ENCODE peak calls at places on chromosomes 5 and 9, in four cellular contexts. One of them, this sample, is unnamed.

GRCh38 chr9:1400983-1401382 is 350.8 kb downstream of the DMRT2 start:
- DNase-seq in AG04449: no peak
- DNase-seq in BE2C: no peak
- DNase-seq in foreskin keratinocyte: no peak
- DNase-seq in this sample: peak

GRCh38 chr9:134559013-134559412 is 82.6 kb upstream of the COL5A1 start:
- DNase-seq in foreskin keratinocyte: no peak
- DNase-seq in BE2C: no peak
- DNase-seq in AG04449: no peak
- DNase-seq in this sample: no peak

GRCh38 chr9:83012578-83013260 is 50.2 kb downstream of the RASEF start:
- DNase-seq in AG04449: no peak
- DNase-seq in BE2C: no peak
- DNase-seq in foreskin keratinocyte: no peak
- DNase-seq in this sample: no peak

GRCh38 chr5:33936381-33937016 is at the start of gene RXFP3:
- DNase-seq in AG04449: no peak
- DNase-seq in foreskin keratinocyte: peak
- DNase-seq in BE2C: no peak
- DNase-seq in this sample: no peak

GRCh38 chr5:14011089-14012004 is 66.9 kb upstream of the DNAH5 start:
- DNase-seq in AG04449: peak
- DNase-seq in foreskin keratinocyte: peak
- DNase-seq in BE2C: peak
- DNase-seq in this sample: peak

GRCh38 chr9:126514037-126514821 is 99.5 kb upstream of the LMX1B start:
- DNase-seq in BE2C: peak
- DNase-seq in foreskin keratinocyte: no peak
- DNase-seq in AG04449: no peak
- DNase-seq in this sample: peak

GRCh38 chr5:150490754-150491153 is 17.2 kb upstream of the NDST1 start:
- DNase-seq in BE2C: no peak
- DNase-seq in AG04449: no peak
- DNase-seq in foreskin keratinocyte: no peak
- DNase-seq in this sample: no peak

GRCh38 chr5:14775857-14776256 is 95.7 kb downstream of the ANKH start:
- DNase-seq in BE2C: no peak
- DNase-seq in AG04449: no peak
- DNase-seq in foreskin keratinocyte: no peak
- DNase-seq in this sample: no peak

GRCh38 chr5:175223336-175223735 is 220.6 kb downstream of the DRD1 start:
- DNase-seq in BE2C: no peak
- DNase-seq in AG04449: no peak
- DNase-seq in foreskin keratinocyte: no peak
- DNase-seq in this sample: no peak

GRCh38 chr5:3843691-3844090 is 248.1 kb downstream of the IRX1 start:
- DNase-seq in foreskin keratinocyte: no peak
- DNase-seq in AG04449: no peak
- DNase-seq in BE2C: no peak
- DNase-seq in this sample: no peak

GRCh38 chr5:160174780-160175437 is 54.4 kb upstream of the FABP6 start:
- DNase-seq in foreskin keratinocyte: no peak
- DNase-seq in BE2C: no peak
- DNase-seq in AG04449: no peak
- DNase-seq in this sample: no peak

GRCh38 chr9:120846251-120846869 is 3.6 kb upstream of the PSMD5 start:
- DNase-seq in BE2C: no peak
- DNase-seq in AG04449: no peak
- DNase-seq in foreskin keratinocyte: no peak
- DNase-seq in this sample: no peak

GRCh38 chr5:76257225-76257833 is 145.8 kb upstream of the IQGAP2 start:
- DNase-seq in AG04449: no peak
- DNase-seq in foreskin keratinocyte: no peak
- DNase-seq in BE2C: no peak
- DNase-seq in this sample: no peak

GRCh38 chr5:1886634-1887399 is 4.1 kb upstream of the IRX4 start:
- DNase-seq in BE2C: no peak
- DNase-seq in foreskin keratinocyte: no peak
- DNase-seq in AG04449: no peak
- DNase-seq in this sample: no peak
- TF ChIP-seq CTCF in BE2C: no peak
- TF ChIP-seq CTCF in foreskin keratinocyte: peak
- TF ChIP-seq CTCF in AG04449: no peak
- TF ChIP-seq CTCF in this sample: no peak

DNA sequence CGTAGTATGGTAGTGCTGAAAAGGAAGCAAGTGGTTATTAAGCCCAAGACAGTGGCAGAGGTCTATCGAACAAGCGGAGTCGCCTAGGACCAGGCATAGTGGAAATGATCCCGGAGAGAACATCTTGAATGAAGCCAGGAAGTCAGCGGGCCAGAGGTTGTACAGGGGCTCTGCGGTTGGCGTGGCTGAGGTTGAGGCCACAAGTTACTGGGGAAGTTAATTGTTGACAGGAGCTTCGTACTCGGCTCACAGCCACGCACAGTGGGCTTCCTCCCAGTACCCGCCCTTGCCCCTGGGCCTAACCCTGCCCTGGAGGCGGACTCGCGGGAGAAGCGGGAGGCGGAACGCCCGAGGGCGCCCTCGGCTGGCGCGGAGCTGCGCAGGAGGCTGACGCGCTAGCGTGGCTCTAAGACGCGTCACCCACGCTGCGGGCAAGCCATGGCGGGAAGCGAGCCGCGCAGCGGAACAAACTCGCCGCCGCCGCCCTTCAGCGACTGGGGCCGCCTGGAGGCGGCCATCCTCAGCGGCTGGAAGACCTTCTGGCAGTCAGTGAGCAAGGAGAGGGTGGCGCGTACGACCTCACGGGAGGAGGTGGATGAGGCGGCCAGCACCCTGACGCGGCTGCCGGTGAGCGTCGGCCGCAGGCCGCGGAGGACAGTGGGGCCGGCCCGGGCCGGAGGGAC is at the start of gene FBXO4:
- DNase-seq in foreskin keratinocyte: peak
- DNase-seq in BE2C: peak
- DNase-seq in AG04449: no peak
- DNase-seq in this sample: peak
- TF ChIP-seq CTCF in foreskin keratinocyte: peak
- TF ChIP-seq CTCF in BE2C: peak
- TF ChIP-seq CTCF in AG04449: peak
- TF ChIP-seq CTCF in this sample: no peak

GRCh38 chr9:96654450-96655197 is 493 bp downstream of the PRXL2C start:
- DNase-seq in BE2C: peak
- DNase-seq in AG04449: no peak
- DNase-seq in foreskin keratinocyte: peak
- DNase-seq in this sample: peak
- TF ChIP-seq CTCF in BE2C: no peak
- TF ChIP-seq CTCF in AG04449: peak
- TF ChIP-seq CTCF in foreskin keratinocyte: peak
- TF ChIP-seq CTCF in this sample: no peak

DNA sequence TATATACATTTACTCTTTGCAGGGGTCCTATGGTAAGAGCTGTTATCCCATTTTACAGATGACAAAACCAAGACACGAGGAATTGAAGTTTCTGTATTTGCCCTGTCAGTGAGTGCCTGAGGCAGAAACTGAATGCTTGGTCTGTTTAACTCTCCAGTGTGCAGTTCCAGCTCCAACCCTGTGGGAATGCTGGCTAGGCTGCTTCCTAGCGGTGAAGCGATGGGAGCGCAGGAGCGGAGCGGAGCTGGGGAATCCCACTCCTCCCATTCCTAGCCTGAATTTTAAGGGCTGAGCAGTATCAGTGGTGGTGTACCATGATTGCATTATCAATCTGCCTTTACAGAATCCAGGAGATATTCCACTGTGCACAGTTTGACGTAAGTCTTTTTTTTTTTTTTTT is 202.3 kb downstream of the LRRC70 start:
- DNase-seq in AG04449: no peak
- DNase-seq in foreskin keratinocyte: no peak
- DNase-seq in BE2C: no peak
- DNase-seq in this sample: no peak
- TF ChIP-seq CTCF in AG04449: no peak
- TF ChIP-seq CTCF in foreskin keratinocyte: no peak
- TF ChIP-seq CTCF in BE2C: no peak
- TF ChIP-seq CTCF in this sample: no peak

DNA sequence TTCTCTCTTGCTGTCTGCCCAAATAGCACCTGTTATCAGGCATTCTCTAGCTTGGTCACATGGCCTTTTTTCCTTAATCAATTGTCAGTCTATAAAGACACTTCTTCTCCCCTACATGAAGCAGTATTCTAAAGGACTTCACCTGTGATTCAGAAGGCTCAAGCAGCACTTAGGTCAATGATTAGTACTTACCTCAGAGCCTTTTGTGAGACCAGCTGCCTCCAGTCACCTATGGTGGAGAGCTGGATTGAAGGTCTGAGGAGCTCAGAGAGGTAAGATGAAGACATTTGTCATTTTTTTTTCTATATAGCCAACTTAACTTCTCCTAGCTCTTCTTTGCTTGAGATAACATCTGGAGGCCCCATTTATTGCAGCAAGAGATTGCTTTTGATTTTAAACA is 278.3 kb upstream of the PCSK5 start:
- DNase-seq in AG04449: no peak
- DNase-seq in foreskin keratinocyte: no peak
- DNase-seq in BE2C: no peak
- DNase-seq in this sample: no peak
- TF ChIP-seq CTCF in AG04449: no peak
- TF ChIP-seq CTCF in foreskin keratinocyte: no peak
- TF ChIP-seq CTCF in BE2C: no peak
- TF ChIP-seq CTCF in this sample: no peak

GRCh38 chr9:113580041-113580953 is 116.8 kb downstream of the RGS3 start:
- DNase-seq in foreskin keratinocyte: no peak
- DNase-seq in BE2C: no peak
- DNase-seq in AG04449: no peak
- DNase-seq in this sample: no peak

GRCh38 chr9:113582698-113583200 is 119.2 kb downstream of the RGS3 start:
- DNase-seq in foreskin keratinocyte: no peak
- DNase-seq in AG04449: no peak
- DNase-seq in BE2C: no peak
- DNase-seq in this sample: no peak

GRCh38 chr9:113580954-113581311 is 117.4 kb downstream of the RGS3 start:
- DNase-seq in BE2C: no peak
- DNase-seq in AG04449: no peak
- DNase-seq in foreskin keratinocyte: no peak
- DNase-seq in this sample: no peak

GRCh38 chr9:113583511-113584470 is 120.3 kb downstream of the RGS3 start:
- DNase-seq in BE2C: no peak
- DNase-seq in AG04449: no peak
- DNase-seq in foreskin keratinocyte: no peak
- DNase-seq in this sample: no peak

DNA sequence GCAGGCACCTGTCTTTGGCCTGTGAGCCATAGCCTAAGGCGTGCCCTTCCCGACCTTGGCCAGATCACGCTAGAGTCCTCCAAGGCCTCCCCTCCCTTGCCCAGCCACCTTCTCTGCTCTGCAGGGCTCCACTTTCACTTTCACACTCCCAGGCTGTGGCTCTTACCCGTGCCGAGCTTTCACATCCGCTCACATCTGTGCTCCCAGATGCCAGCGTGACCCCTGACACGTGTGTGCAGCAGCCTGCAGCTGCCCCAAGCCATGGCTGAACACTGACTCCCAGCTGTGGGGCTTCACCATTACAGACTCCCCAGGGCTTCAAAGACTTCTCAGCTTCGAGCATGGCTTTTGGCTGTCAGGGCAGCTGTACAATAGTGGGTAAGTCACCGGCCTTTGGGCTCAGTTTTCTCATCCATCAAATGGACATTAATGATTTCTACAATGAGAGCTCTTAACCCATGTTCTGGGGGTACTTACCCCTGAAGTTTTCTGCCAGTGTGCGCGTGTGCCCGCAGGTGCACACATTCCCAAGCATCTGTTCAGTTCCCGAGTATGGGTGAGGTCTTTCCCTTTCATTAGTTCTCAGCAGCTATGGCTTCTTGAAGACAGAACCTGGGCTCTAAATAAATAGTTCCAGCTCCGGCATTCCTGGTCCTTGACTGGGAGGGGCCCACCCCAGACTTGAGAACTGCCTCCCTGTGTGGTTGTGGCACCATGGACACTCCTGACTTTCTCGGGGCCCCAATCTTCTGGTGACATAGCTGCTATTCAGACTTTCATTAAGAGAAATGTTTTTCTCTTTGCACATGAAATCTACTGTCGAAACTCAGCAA is 118.6 kb downstream of the RGS3 start:
- DNase-seq in foreskin keratinocyte: no peak
- DNase-seq in AG04449: no peak
- DNase-seq in BE2C: peak
- DNase-seq in this sample: no peak
- TF ChIP-seq CTCF in foreskin keratinocyte: peak
- TF ChIP-seq CTCF in AG04449: peak
- TF ChIP-seq CTCF in BE2C: peak
- TF ChIP-seq CTCF in this sample: no peak

This sample was measured in endothelial cell.